ENCODE peak calls at places on chromosome 20, in eight cellular contexts. P is brain microvascular endothelial cell; J is choroid plexus epithelial cell; H is astrocyte of the spinal cord; T is effector memory CD4-positive, alpha-beta T cell; I is transverse colon; G is aorta; U is lower lobe of right lung. K is an unnamed sample.

GRCh38 chr20:48295966-48296421 is 510.7 kb upstream of the SULF2 start:
- DNase-seq in T (no peak), I (no peak), H (peak; percentile 68), U (no peak), G (no peak), P (peak; percentile 62), J (peak; percentile 80), K (no peak)

GRCh38 chr20:63033635-63034510 is 27.1 kb upstream of the BHLHE23 start:
- DNase-seq in H (no peak), J (no peak), P (no peak), U (no peak), I (no peak), T (no peak), G (peak; percentile 24), K (no peak)

GRCh38 chr20:50762045-50762422 is 30.7 kb downstream of the PARD6B start:
- DNase-seq in I (no peak), J (no peak), H (no peak), G (no peak), U (no peak), T (no peak), P (no peak), K (no peak)

GRCh38 chr20:3871549-3872265 is 17.5 kb upstream of the PANK2 start:
- DNase-seq in H (no peak), P (no peak), U (no peak), J (peak; percentile 50), G (no peak), T (no peak), I (no peak), K (no peak)

GRCh38 chr20:53606364-53606985 is 12.8 kb upstream of the ZNF217 start:
- DNase-seq in G (no peak), H (peak; percentile 84), I (no peak), J (peak; percentile 77), U (no peak), T (no peak), P (peak; percentile 48), K (peak; percentile 79)

GRCh38 chr20:50980071-50980681 is 21.6 kb downstream of the MOCS3 start:
- DNase-seq in U (no peak), P (peak; percentile 99), I (no peak), H (peak; percentile 99), J (peak; percentile 99), G (peak; percentile 45), T (no peak), K (peak; percentile 96)

GRCh38 chr20:36483919-36484808 is 57.2 kb upstream of the MYL9 start:
- DNase-seq in J (peak; percentile 53), P (no peak), H (peak; percentile 47), G (no peak), I (no peak), T (no peak), U (no peak), K (no peak)

GRCh38 chr20:44961868-44962267 is 1.7 kb upstream of the TOMM34 start:
- DNase-seq in T (no peak), P (peak; percentile 58), I (no peak), J (peak; percentile 35), G (no peak), U (no peak), H (peak; percentile 24), K (no peak)

GRCh38 chr20:44642203-44643153 is 9.0 kb downstream of the ADA start:
- DNase-seq in J (peak; percentile 95), H (peak; percentile 89), P (peak; percentile 86), T (no peak), U (peak; percentile 70), I (peak; percentile 71), G (peak; percentile 80), K (peak; percentile 75)

GRCh38 chr20:32474967-32475819 is 109.9 kb downstream of the NOL4L start:
- DNase-seq in H (peak; percentile 98), I (peak; percentile 94), T (no peak), P (peak; percentile 94), J (peak; percentile 99), G (peak; percentile 93), U (peak; percentile 93), K (peak; percentile 78)

GRCh38 chr20:19621072-19621471 is 137.0 kb upstream of the RIN2 start:
- DNase-seq in G (no peak), H (no peak), I (no peak), P (no peak), J (no peak), T (no peak), U (no peak), K (no peak)

GRCh38 chr20:51116765-51117686 is 94.1 kb upstream of the KCNG1 start:
- DNase-seq in I (no peak), G (no peak), U (no peak), H (no peak), P (no peak), J (no peak), T (no peak), K (no peak)

GRCh38 chr20:8424986-8425385 is 292.9 kb downstream of the PLCB1 start:
- DNase-seq in P (no peak), H (no peak), G (no peak), U (no peak), J (no peak), T (no peak), I (no peak), K (no peak)
- H3K4me3 ChIP-seq in P (no peak overlapping the region), H (no peak overlapping the region), G (no peak overlapping the region), U (no peak overlapping the region), J (no peak overlapping the region), T (no peak overlapping the region), I (no peak overlapping the region), K (no peak overlapping the region)

GRCh38 chr20:16942702-16943101 is 194.5 kb downstream of the OTOR start:
- DNase-seq in T (no peak), P (no peak), J (peak; percentile 45), H (no peak), G (no peak), U (no peak), I (no peak), K (no peak)
- H3K4me3 ChIP-seq in T (no peak overlapping the region), P (no peak overlapping the region), J (no peak overlapping the region), H (no peak overlapping the region), G (no peak overlapping the region), U (no peak overlapping the region), I (no peak overlapping the region), K (no peak overlapping the region)

GRCh38 chr20:22446613-22447447 is 137.5 kb downstream of the FOXA2 start:
- DNase-seq in G (no peak), T (no peak), I (no peak), P (no peak), U (peak; percentile 55), J (no peak), H (no peak), K (no peak)
- H3K4me3 ChIP-seq in G (no peak overlapping the region), T (no peak overlapping the region), I (no peak overlapping the region), P (no peak overlapping the region), U (no peak overlapping the region), J (no peak overlapping the region), H (no peak overlapping the region), K (no peak overlapping the region)

GRCh38 chr20:13996265-13996664 is 949 bp downstream of the MACROD2 start:
- DNase-seq in J (no peak), P (no peak), U (no peak), G (no peak), T (no peak), H (peak; percentile 5), I (no peak), K (no peak)
- H3K4me3 ChIP-seq in J (peak overlapping the region; percentile 66), P (peak overlapping the region; percentile 66), U (peak overlapping the region; percentile 69), G (peak overlapping the region; percentile 83), T (no peak overlapping the region), H (peak overlapping the region; percentile 60), I (peak overlapping the region; percentile 75), K (peak overlapping the region; percentile 62)

GRCh38 chr20:34332262-34332920 is 29.2 kb upstream of the AHCY start:
- DNase-seq in P (no peak), J (no peak), H (no peak), T (no peak), I (no peak), G (no peak), U (no peak), K (no peak)

GRCh38 chr20:34334654-34335407 is 28.2 kb upstream of the ITCH start:
- DNase-seq in G (no peak), U (no peak), P (no peak), I (no peak), J (no peak), T (no peak), H (no peak), K (no peak)

GRCh38 chr20:34337982-34338756 is 24.9 kb upstream of the ITCH start:
- DNase-seq in P (no peak), U (no peak), T (no peak), J (no peak), G (no peak), I (peak; percentile 37), H (no peak), K (no peak)

GRCh38 chr20:34333786-34334185 is 29.3 kb upstream of the ITCH start:
- DNase-seq in J (no peak), G (no peak), I (peak; percentile 21), U (no peak), P (no peak), H (no peak), T (no peak), K (no peak)

GRCh38 chr20:34337544-34337943 is 25.5 kb upstream of the ITCH start:
- DNase-seq in G (no peak), J (peak; percentile 28), H (no peak), U (no peak), P (no peak), I (no peak), T (no peak), K (no peak)
- H3K4me3 ChIP-seq in G (no peak overlapping the region), J (no peak overlapping the region), H (no peak overlapping the region), U (no peak overlapping the region), P (no peak overlapping the region), I (no peak overlapping the region), T (no peak overlapping the region), K (no peak overlapping the region)

DNA sequence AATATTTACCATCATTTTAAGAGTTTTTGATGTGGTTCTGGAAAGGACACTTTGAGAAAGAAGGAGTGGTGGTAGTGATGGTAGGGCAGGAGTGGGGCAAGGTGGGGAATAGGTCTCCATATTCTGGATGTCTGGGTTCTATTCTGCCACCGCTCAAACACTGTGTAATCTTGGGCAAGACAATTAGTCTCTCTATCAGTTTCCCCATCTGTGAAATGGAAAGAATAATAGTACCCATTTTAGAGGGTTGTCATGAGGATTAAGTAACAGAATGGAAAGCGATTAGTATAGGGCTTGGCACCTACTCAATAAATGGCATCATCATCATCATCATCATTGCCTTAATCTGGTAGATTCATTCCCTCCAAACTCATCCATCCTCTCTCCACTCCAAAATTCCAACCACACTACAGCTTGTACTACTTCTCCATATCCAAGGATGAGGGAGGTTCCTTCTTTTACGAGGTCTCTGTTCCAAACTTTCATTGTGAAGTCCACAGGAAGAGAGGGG is 982 bp upstream of the GGT7 start:
- DNase-seq in T (no peak), J (no peak), G (no peak), P (no peak), I (no peak), U (no peak), H (no peak), K (no peak)
- H3K4me3 ChIP-seq in T (no peak overlapping the region), J (no peak overlapping the region), G (no peak overlapping the region), P (no peak overlapping the region), I (no peak overlapping the region), U (peak overlapping the region; percentile 75), H (no peak overlapping the region), K (no peak overlapping the region)

GRCh38 chr20:49544535-49544934 is 23.4 kb downstream of the PTGIS start:
- DNase-seq in G (no peak), I (no peak), H (no peak), T (no peak), J (no peak), U (no peak), P (no peak), K (no peak)
- H3K4me3 ChIP-seq in G (no peak overlapping the region), I (no peak overlapping the region), H (no peak overlapping the region), T (no peak overlapping the region), J (no peak overlapping the region), U (no peak overlapping the region), P (no peak overlapping the region), K (no peak overlapping the region)

GRCh38 chr20:37904845-37905244 is 1.9 kb downstream of the VSTM2L start:
- DNase-seq in U (no peak), J (no peak), G (no peak), P (no peak), T (no peak), I (no peak), H (no peak), K (no peak)
- H3K4me3 ChIP-seq in U (no peak overlapping the region), J (no peak overlapping the region), G (no peak overlapping the region), P (no peak overlapping the region), T (no peak overlapping the region), I (no peak overlapping the region), H (no peak overlapping the region), K (peak overlapping the region; percentile 45)